ENCODE peak calls at places on chromosomes 7 and 10, in eight cellular contexts. One of them, this sample, is unnamed.

GRCh38 chr10:79403441-79404230 is 41.8 kb downstream of the ZCCHC24 start:
- DNase-seq in EL: no peak
- DNase-seq in HCT116: no peak
- DNase-seq in stimulated activated CD8-positive, alpha-beta memory T cell treated with anti-CD3 and anti-CD28 coated beads, Interleukin-2, amount 100 ng/mL, for 1 hour: no peak
- DNase-seq in non-pigmented ciliary epithelial cell: no peak
- DNase-seq in B cell: no peak
- DNase-seq in stimulated activated CD4-positive, alpha-beta T cell treated with anti-CD3 and anti-CD28 coated beads, Interleukin-1b, Interleukin-23, amount 100 ng/mL, for 48 hours: no peak
- DNase-seq in thoracic aorta: no peak
- DNase-seq in this sample: no peak

GRCh38 chr10:69825604-69826003 is 23.9 kb downstream of the COL13A1 start:
- DNase-seq in EL: no peak
- DNase-seq in HCT116: no peak
- DNase-seq in thoracic aorta: no peak
- DNase-seq in non-pigmented ciliary epithelial cell: no peak
- DNase-seq in stimulated activated CD4-positive, alpha-beta T cell treated with anti-CD3 and anti-CD28 coated beads, Interleukin-1b, Interleukin-23, amount 100 ng/mL, for 48 hours: no peak
- DNase-seq in stimulated activated CD8-positive, alpha-beta memory T cell treated with anti-CD3 and anti-CD28 coated beads, Interleukin-2, amount 100 ng/mL, for 1 hour: no peak
- DNase-seq in B cell: no peak
- DNase-seq in this sample: no peak

GRCh38 chr10:24847476-24847875 is 104.9 kb downstream of the PRTFDC1 start:
- DNase-seq in HCT116: no peak
- DNase-seq in non-pigmented ciliary epithelial cell: no peak
- DNase-seq in stimulated activated CD4-positive, alpha-beta T cell treated with anti-CD3 and anti-CD28 coated beads, Interleukin-1b, Interleukin-23, amount 100 ng/mL, for 48 hours: no peak
- DNase-seq in EL: no peak
- DNase-seq in B cell: no peak
- DNase-seq in thoracic aorta: no peak
- DNase-seq in stimulated activated CD8-positive, alpha-beta memory T cell treated with anti-CD3 and anti-CD28 coated beads, Interleukin-2, amount 100 ng/mL, for 1 hour: no peak
- DNase-seq in this sample: no peak

GRCh38 chr10:49265885-49266284 is 33.1 kb upstream of the C10orf71 start:
- DNase-seq in stimulated activated CD4-positive, alpha-beta T cell treated with anti-CD3 and anti-CD28 coated beads, Interleukin-1b, Interleukin-23, amount 100 ng/mL, for 48 hours: no peak
- DNase-seq in thoracic aorta: no peak
- DNase-seq in EL: no peak
- DNase-seq in B cell: no peak
- DNase-seq in non-pigmented ciliary epithelial cell: no peak
- DNase-seq in HCT116: no peak
- DNase-seq in stimulated activated CD8-positive, alpha-beta memory T cell treated with anti-CD3 and anti-CD28 coated beads, Interleukin-2, amount 100 ng/mL, for 1 hour: no peak
- DNase-seq in this sample: peak

GRCh38 chr10:123027861-123028260 is 19.1 kb downstream of the ACADSB start:
- DNase-seq in B cell: no peak
- DNase-seq in thoracic aorta: no peak
- DNase-seq in non-pigmented ciliary epithelial cell: no peak
- DNase-seq in stimulated activated CD8-positive, alpha-beta memory T cell treated with anti-CD3 and anti-CD28 coated beads, Interleukin-2, amount 100 ng/mL, for 1 hour: no peak
- DNase-seq in stimulated activated CD4-positive, alpha-beta T cell treated with anti-CD3 and anti-CD28 coated beads, Interleukin-1b, Interleukin-23, amount 100 ng/mL, for 48 hours: no peak
- DNase-seq in HCT116: no peak
- DNase-seq in EL: no peak
- DNase-seq in this sample: no peak

GRCh38 chr7:157505646-157506045 is 168.8 kb downstream of the DNAJB6 start:
- DNase-seq in EL: no peak
- DNase-seq in B cell: no peak
- DNase-seq in HCT116: no peak
- DNase-seq in stimulated activated CD4-positive, alpha-beta T cell treated with anti-CD3 and anti-CD28 coated beads, Interleukin-1b, Interleukin-23, amount 100 ng/mL, for 48 hours: no peak
- DNase-seq in thoracic aorta: no peak
- DNase-seq in stimulated activated CD8-positive, alpha-beta memory T cell treated with anti-CD3 and anti-CD28 coated beads, Interleukin-2, amount 100 ng/mL, for 1 hour: no peak
- DNase-seq in non-pigmented ciliary epithelial cell: no peak
- DNase-seq in this sample: no peak

GRCh38 chr7:107450970-107451369 is 18.9 kb upstream of the GPR22 start:
- DNase-seq in stimulated activated CD4-positive, alpha-beta T cell treated with anti-CD3 and anti-CD28 coated beads, Interleukin-1b, Interleukin-23, amount 100 ng/mL, for 48 hours: no peak
- DNase-seq in EL: no peak
- DNase-seq in thoracic aorta: no peak
- DNase-seq in stimulated activated CD8-positive, alpha-beta memory T cell treated with anti-CD3 and anti-CD28 coated beads, Interleukin-2, amount 100 ng/mL, for 1 hour: no peak
- DNase-seq in HCT116: no peak
- DNase-seq in B cell: no peak
- DNase-seq in non-pigmented ciliary epithelial cell: no peak
- DNase-seq in this sample: no peak

GRCh38 chr10:125961743-125962142 is 65.4 kb downstream of the FANK1 start:
- DNase-seq in non-pigmented ciliary epithelial cell: no peak
- DNase-seq in stimulated activated CD8-positive, alpha-beta memory T cell treated with anti-CD3 and anti-CD28 coated beads, Interleukin-2, amount 100 ng/mL, for 1 hour: no peak
- DNase-seq in EL: no peak
- DNase-seq in thoracic aorta: no peak
- DNase-seq in stimulated activated CD4-positive, alpha-beta T cell treated with anti-CD3 and anti-CD28 coated beads, Interleukin-1b, Interleukin-23, amount 100 ng/mL, for 48 hours: no peak
- DNase-seq in B cell: no peak
- DNase-seq in HCT116: no peak
- DNase-seq in this sample: peak

GRCh38 chr10:132535065-132535651 is 2.4 kb upstream of the INPP5A start:
- DNase-seq in stimulated activated CD4-positive, alpha-beta T cell treated with anti-CD3 and anti-CD28 coated beads, Interleukin-1b, Interleukin-23, amount 100 ng/mL, for 48 hours: no peak
- DNase-seq in stimulated activated CD8-positive, alpha-beta memory T cell treated with anti-CD3 and anti-CD28 coated beads, Interleukin-2, amount 100 ng/mL, for 1 hour: no peak
- DNase-seq in EL: no peak
- DNase-seq in thoracic aorta: peak
- DNase-seq in HCT116: no peak
- DNase-seq in B cell: no peak
- DNase-seq in non-pigmented ciliary epithelial cell: no peak
- DNase-seq in this sample: no peak

GRCh38 chr10:500876-501275 is 188.6 kb downstream of the DIP2C start:
- DNase-seq in stimulated activated CD8-positive, alpha-beta memory T cell treated with anti-CD3 and anti-CD28 coated beads, Interleukin-2, amount 100 ng/mL, for 1 hour: no peak
- DNase-seq in EL: no peak
- DNase-seq in B cell: no peak
- DNase-seq in stimulated activated CD4-positive, alpha-beta T cell treated with anti-CD3 and anti-CD28 coated beads, Interleukin-1b, Interleukin-23, amount 100 ng/mL, for 48 hours: no peak
- DNase-seq in thoracic aorta: no peak
- DNase-seq in non-pigmented ciliary epithelial cell: no peak
- DNase-seq in HCT116: no peak
- DNase-seq in this sample: no peak

GRCh38 chr10:125773702-125774101 is 1.9 kb downstream of the MMP21 start:
- DNase-seq in B cell: no peak
- DNase-seq in non-pigmented ciliary epithelial cell: no peak
- DNase-seq in thoracic aorta: no peak
- DNase-seq in HCT116: no peak
- DNase-seq in stimulated activated CD4-positive, alpha-beta T cell treated with anti-CD3 and anti-CD28 coated beads, Interleukin-1b, Interleukin-23, amount 100 ng/mL, for 48 hours: no peak
- DNase-seq in stimulated activated CD8-positive, alpha-beta memory T cell treated with anti-CD3 and anti-CD28 coated beads, Interleukin-2, amount 100 ng/mL, for 1 hour: no peak
- DNase-seq in EL: no peak
- DNase-seq in this sample: no peak

GRCh38 chr7:131272086-131272485 is 55.6 kb upstream of the MKLN1 start:
- DNase-seq in thoracic aorta: no peak
- DNase-seq in B cell: no peak
- DNase-seq in stimulated activated CD8-positive, alpha-beta memory T cell treated with anti-CD3 and anti-CD28 coated beads, Interleukin-2, amount 100 ng/mL, for 1 hour: no peak
- DNase-seq in non-pigmented ciliary epithelial cell: no peak
- DNase-seq in stimulated activated CD4-positive, alpha-beta T cell treated with anti-CD3 and anti-CD28 coated beads, Interleukin-1b, Interleukin-23, amount 100 ng/mL, for 48 hours: no peak
- DNase-seq in HCT116: no peak
- DNase-seq in EL: no peak
- DNase-seq in this sample: no peak

GRCh38 chr10:127580822-127581221 is 31.7 kb downstream of the NPS start:
- DNase-seq in non-pigmented ciliary epithelial cell: no peak
- DNase-seq in stimulated activated CD4-positive, alpha-beta T cell treated with anti-CD3 and anti-CD28 coated beads, Interleukin-1b, Interleukin-23, amount 100 ng/mL, for 48 hours: no peak
- DNase-seq in EL: no peak
- DNase-seq in stimulated activated CD8-positive, alpha-beta memory T cell treated with anti-CD3 and anti-CD28 coated beads, Interleukin-2, amount 100 ng/mL, for 1 hour: no peak
- DNase-seq in HCT116: no peak
- DNase-seq in thoracic aorta: no peak
- DNase-seq in B cell: no peak
- DNase-seq in this sample: no peak

GRCh38 chr7:96004598-96004997 is 232.2 kb downstream of the DYNC1I1 start:
- DNase-seq in thoracic aorta: no peak
- DNase-seq in stimulated activated CD4-positive, alpha-beta T cell treated with anti-CD3 and anti-CD28 coated beads, Interleukin-1b, Interleukin-23, amount 100 ng/mL, for 48 hours: no peak
- DNase-seq in EL: no peak
- DNase-seq in stimulated activated CD8-positive, alpha-beta memory T cell treated with anti-CD3 and anti-CD28 coated beads, Interleukin-2, amount 100 ng/mL, for 1 hour: no peak
- DNase-seq in B cell: no peak
- DNase-seq in HCT116: no peak
- DNase-seq in non-pigmented ciliary epithelial cell: no peak
- DNase-seq in this sample: no peak

GRCh38 chr10:110425684-110426293 is 71.9 kb upstream of the DUSP5 start:
- DNase-seq in EL: peak
- DNase-seq in HCT116: no peak
- DNase-seq in B cell: no peak
- DNase-seq in thoracic aorta: no peak
- DNase-seq in stimulated activated CD4-positive, alpha-beta T cell treated with anti-CD3 and anti-CD28 coated beads, Interleukin-1b, Interleukin-23, amount 100 ng/mL, for 48 hours: peak
- DNase-seq in non-pigmented ciliary epithelial cell: peak
- DNase-seq in stimulated activated CD8-positive, alpha-beta memory T cell treated with anti-CD3 and anti-CD28 coated beads, Interleukin-2, amount 100 ng/mL, for 1 hour: no peak
- DNase-seq in this sample: peak

GRCh38 chr7:25263292-25263691 is 35.0 kb upstream of the NPVF start:
- DNase-seq in EL: no peak
- DNase-seq in stimulated activated CD4-positive, alpha-beta T cell treated with anti-CD3 and anti-CD28 coated beads, Interleukin-1b, Interleukin-23, amount 100 ng/mL, for 48 hours: no peak
- DNase-seq in stimulated activated CD8-positive, alpha-beta memory T cell treated with anti-CD3 and anti-CD28 coated beads, Interleukin-2, amount 100 ng/mL, for 1 hour: no peak
- DNase-seq in HCT116: no peak
- DNase-seq in non-pigmented ciliary epithelial cell: no peak
- DNase-seq in B cell: no peak
- DNase-seq in thoracic aorta: no peak
- DNase-seq in this sample: no peak

GRCh38 chr10:61900829-61901783 is at the start of gene ARID5B:
- DNase-seq in stimulated activated CD8-positive, alpha-beta memory T cell treated with anti-CD3 and anti-CD28 coated beads, Interleukin-2, amount 100 ng/mL, for 1 hour: no peak
- DNase-seq in stimulated activated CD4-positive, alpha-beta T cell treated with anti-CD3 and anti-CD28 coated beads, Interleukin-1b, Interleukin-23, amount 100 ng/mL, for 48 hours: peak
- DNase-seq in thoracic aorta: no peak
- DNase-seq in non-pigmented ciliary epithelial cell: no peak
- DNase-seq in B cell: peak
- DNase-seq in HCT116: peak
- DNase-seq in EL: peak
- DNase-seq in this sample: peak

GRCh38 chr7:13800694-13801448 is 188.6 kb downstream of the ETV1 start:
- DNase-seq in stimulated activated CD8-positive, alpha-beta memory T cell treated with anti-CD3 and anti-CD28 coated beads, Interleukin-2, amount 100 ng/mL, for 1 hour: no peak
- DNase-seq in thoracic aorta: no peak
- DNase-seq in HCT116: no peak
- DNase-seq in non-pigmented ciliary epithelial cell: peak
- DNase-seq in stimulated activated CD4-positive, alpha-beta T cell treated with anti-CD3 and anti-CD28 coated beads, Interleukin-1b, Interleukin-23, amount 100 ng/mL, for 48 hours: peak
- DNase-seq in B cell: no peak
- DNase-seq in EL: no peak
- DNase-seq in this sample: no peak

GRCh38 chr10:123583639-123584418 is 82.3 kb upstream of the GPR26 start:
- DNase-seq in stimulated activated CD8-positive, alpha-beta memory T cell treated with anti-CD3 and anti-CD28 coated beads, Interleukin-2, amount 100 ng/mL, for 1 hour: no peak
- DNase-seq in B cell: peak
- DNase-seq in stimulated activated CD4-positive, alpha-beta T cell treated with anti-CD3 and anti-CD28 coated beads, Interleukin-1b, Interleukin-23, amount 100 ng/mL, for 48 hours: peak
- DNase-seq in non-pigmented ciliary epithelial cell: peak
- DNase-seq in HCT116: peak
- DNase-seq in thoracic aorta: peak
- DNase-seq in EL: peak
- DNase-seq in this sample: peak

GRCh38 chr10:14926722-14927416 is 27.0 kb downstream of the DCLRE1C start:
- DNase-seq in non-pigmented ciliary epithelial cell: no peak
- DNase-seq in stimulated activated CD8-positive, alpha-beta memory T cell treated with anti-CD3 and anti-CD28 coated beads, Interleukin-2, amount 100 ng/mL, for 1 hour: no peak
- DNase-seq in thoracic aorta: no peak
- DNase-seq in EL: no peak
- DNase-seq in stimulated activated CD4-positive, alpha-beta T cell treated with anti-CD3 and anti-CD28 coated beads, Interleukin-1b, Interleukin-23, amount 100 ng/mL, for 48 hours: no peak
- DNase-seq in HCT116: no peak
- DNase-seq in B cell: peak
- DNase-seq in this sample: no peak

GRCh38 chr10:69009360-69009759 is 20.8 kb downstream of the KIFBP start:
- DNase-seq in non-pigmented ciliary epithelial cell: no peak
- DNase-seq in stimulated activated CD4-positive, alpha-beta T cell treated with anti-CD3 and anti-CD28 coated beads, Interleukin-1b, Interleukin-23, amount 100 ng/mL, for 48 hours: no peak
- DNase-seq in EL: no peak
- DNase-seq in thoracic aorta: no peak
- DNase-seq in B cell: no peak
- DNase-seq in stimulated activated CD8-positive, alpha-beta memory T cell treated with anti-CD3 and anti-CD28 coated beads, Interleukin-2, amount 100 ng/mL, for 1 hour: no peak
- DNase-seq in HCT116: no peak
- DNase-seq in this sample: no peak

GRCh38 chr10:101258179-101258885 is 29.1 kb upstream of the LBX1 start:
- DNase-seq in stimulated activated CD8-positive, alpha-beta memory T cell treated with anti-CD3 and anti-CD28 coated beads, Interleukin-2, amount 100 ng/mL, for 1 hour: no peak
- DNase-seq in HCT116: peak
- DNase-seq in thoracic aorta: no peak
- DNase-seq in EL: no peak
- DNase-seq in non-pigmented ciliary epithelial cell: no peak
- DNase-seq in stimulated activated CD4-positive, alpha-beta T cell treated with anti-CD3 and anti-CD28 coated beads, Interleukin-1b, Interleukin-23, amount 100 ng/mL, for 48 hours: no peak
- DNase-seq in B cell: no peak
- DNase-seq in this sample: peak

GRCh38 chr7:99081209-99081608 is 62.7 kb downstream of the SMURF1 start:
- DNase-seq in non-pigmented ciliary epithelial cell: no peak
- DNase-seq in B cell: no peak
- DNase-seq in stimulated activated CD8-positive, alpha-beta memory T cell treated with anti-CD3 and anti-CD28 coated beads, Interleukin-2, amount 100 ng/mL, for 1 hour: no peak
- DNase-seq in HCT116: no peak
- DNase-seq in stimulated activated CD4-positive, alpha-beta T cell treated with anti-CD3 and anti-CD28 coated beads, Interleukin-1b, Interleukin-23, amount 100 ng/mL, for 48 hours: no peak
- DNase-seq in EL: no peak
- DNase-seq in thoracic aorta: no peak
- DNase-seq in this sample: no peak

GRCh38 chr7:86158111-86158510 is 485.6 kb upstream of the GRM3 start:
- DNase-seq in EL: no peak
- DNase-seq in thoracic aorta: no peak
- DNase-seq in HCT116: no peak
- DNase-seq in non-pigmented ciliary epithelial cell: no peak
- DNase-seq in stimulated activated CD8-positive, alpha-beta memory T cell treated with anti-CD3 and anti-CD28 coated beads, Interleukin-2, amount 100 ng/mL, for 1 hour: no peak
- DNase-seq in stimulated activated CD4-positive, alpha-beta T cell treated with anti-CD3 and anti-CD28 coated beads, Interleukin-1b, Interleukin-23, amount 100 ng/mL, for 48 hours: no peak
- DNase-seq in B cell: no peak
- DNase-seq in this sample: no peak

GRCh38 chr10:133379152-133379800 is at the start of gene PAOX:
- DNase-seq in non-pigmented ciliary epithelial cell: no peak
- DNase-seq in EL: peak
- DNase-seq in thoracic aorta: no peak
- DNase-seq in HCT116: no peak
- DNase-seq in B cell: peak
- DNase-seq in stimulated activated CD4-positive, alpha-beta T cell treated with anti-CD3 and anti-CD28 coated beads, Interleukin-1b, Interleukin-23, amount 100 ng/mL, for 48 hours: peak
- DNase-seq in stimulated activated CD8-positive, alpha-beta memory T cell treated with anti-CD3 and anti-CD28 coated beads, Interleukin-2, amount 100 ng/mL, for 1 hour: no peak
- DNase-seq in this sample: no peak

GRCh38 chr10:101022967-101023705 is 7.8 kb downstream of the PDZD7 start:
- DNase-seq in HCT116: no peak
- DNase-seq in B cell: no peak
- DNase-seq in EL: no peak
- DNase-seq in stimulated activated CD8-positive, alpha-beta memory T cell treated with anti-CD3 and anti-CD28 coated beads, Interleukin-2, amount 100 ng/mL, for 1 hour: no peak
- DNase-seq in thoracic aorta: no peak
- DNase-seq in stimulated activated CD4-positive, alpha-beta T cell treated with anti-CD3 and anti-CD28 coated beads, Interleukin-1b, Interleukin-23, amount 100 ng/mL, for 48 hours: no peak
- DNase-seq in non-pigmented ciliary epithelial cell: no peak
- DNase-seq in this sample: no peak

GRCh38 chr10:14834588-14834987 is 3.2 kb downstream of the CDNF start:
- DNase-seq in thoracic aorta: no peak
- DNase-seq in EL: no peak
- DNase-seq in stimulated activated CD4-positive, alpha-beta T cell treated with anti-CD3 and anti-CD28 coated beads, Interleukin-1b, Interleukin-23, amount 100 ng/mL, for 48 hours: no peak
- DNase-seq in HCT116: no peak
- DNase-seq in B cell: no peak
- DNase-seq in non-pigmented ciliary epithelial cell: no peak
- DNase-seq in stimulated activated CD8-positive, alpha-beta memory T cell treated with anti-CD3 and anti-CD28 coated beads, Interleukin-2, amount 100 ng/mL, for 1 hour: no peak
- DNase-seq in this sample: no peak

This sample was measured in OCI-M1.